ENCODE peak calls at places on chromosome 9, in eight cellular contexts. One of them, this sample, is unnamed.

GRCh38 chr9:2771661-2772060 is 54.4 kb downstream of the KCNV2 start:
- DNase-seq in anterior cingulate cortex: no peak
- DNase-seq in CD4-positive, CD25-positive, alpha-beta regulatory T cell: no peak
- DNase-seq in testis: no peak
- DNase-seq in ACHN: no peak
- DNase-seq in aorta: no peak
- DNase-seq in H4: no peak
- DNase-seq in HuH-7: no peak
- DNase-seq in this sample: no peak

GRCh38 chr9:8816361-8816760 is 1016.8 kb upstream of the DMAC1 start:
- DNase-seq in CD4-positive, CD25-positive, alpha-beta regulatory T cell: no peak
- DNase-seq in ACHN: no peak
- DNase-seq in H4: no peak
- DNase-seq in aorta: no peak
- DNase-seq in anterior cingulate cortex: no peak
- DNase-seq in testis: peak
- DNase-seq in HuH-7: no peak
- DNase-seq in this sample: no peak

GRCh38 chr9:109542922-109543321 is 44.8 kb upstream of the PTPN3 start:
- DNase-seq in anterior cingulate cortex: no peak
- DNase-seq in testis: no peak
- DNase-seq in aorta: no peak
- DNase-seq in H4: no peak
- DNase-seq in CD4-positive, CD25-positive, alpha-beta regulatory T cell: no peak
- DNase-seq in ACHN: no peak
- DNase-seq in HuH-7: no peak
- DNase-seq in this sample: no peak

GRCh38 chr9:22214021-22214420 is 204.9 kb upstream of the CDKN2B start:
- DNase-seq in ACHN: no peak
- DNase-seq in HuH-7: no peak
- DNase-seq in aorta: no peak
- DNase-seq in H4: no peak
- DNase-seq in CD4-positive, CD25-positive, alpha-beta regulatory T cell: no peak
- DNase-seq in testis: no peak
- DNase-seq in anterior cingulate cortex: no peak
- DNase-seq in this sample: no peak

GRCh38 chr9:89949116-89949515 is 344.3 kb downstream of the GADD45G start:
- DNase-seq in HuH-7: no peak
- DNase-seq in testis: no peak
- DNase-seq in anterior cingulate cortex: no peak
- DNase-seq in CD4-positive, CD25-positive, alpha-beta regulatory T cell: no peak
- DNase-seq in aorta: no peak
- DNase-seq in H4: no peak
- DNase-seq in ACHN: no peak
- DNase-seq in this sample: no peak

GRCh38 chr9:36665921-36666429 is 93.3 kb downstream of the MELK start:
- DNase-seq in H4: peak
- DNase-seq in testis: no peak
- DNase-seq in aorta: no peak
- DNase-seq in ACHN: no peak
- DNase-seq in anterior cingulate cortex: no peak
- DNase-seq in CD4-positive, CD25-positive, alpha-beta regulatory T cell: no peak
- DNase-seq in HuH-7: no peak
- DNase-seq in this sample: no peak

GRCh38 chr9:95330720-95331404 is 13.4 kb upstream of the FANCC start:
- DNase-seq in aorta: no peak
- DNase-seq in ACHN: no peak
- DNase-seq in HuH-7: no peak
- DNase-seq in testis: no peak
- DNase-seq in anterior cingulate cortex: no peak
- DNase-seq in H4: no peak
- DNase-seq in CD4-positive, CD25-positive, alpha-beta regulatory T cell: no peak
- DNase-seq in this sample: no peak

GRCh38 chr9:134637241-134637640 is 4.4 kb upstream of the COL5A1 start:
- DNase-seq in CD4-positive, CD25-positive, alpha-beta regulatory T cell: no peak
- DNase-seq in HuH-7: no peak
- DNase-seq in anterior cingulate cortex: no peak
- DNase-seq in testis: no peak
- DNase-seq in ACHN: no peak
- DNase-seq in aorta: peak
- DNase-seq in H4: no peak
- DNase-seq in this sample: no peak

GRCh38 chr9:96686638-96687335 is 31.7 kb upstream of the PRXL2C start:
- DNase-seq in HuH-7: no peak
- DNase-seq in ACHN: no peak
- DNase-seq in H4: no peak
- DNase-seq in testis: peak
- DNase-seq in CD4-positive, CD25-positive, alpha-beta regulatory T cell: peak
- DNase-seq in aorta: peak
- DNase-seq in anterior cingulate cortex: peak
- DNase-seq in this sample: no peak

GRCh38 chr9:102840356-102840755 is 154.8 kb upstream of the CYLC2 start:
- DNase-seq in CD4-positive, CD25-positive, alpha-beta regulatory T cell: no peak
- DNase-seq in aorta: no peak
- DNase-seq in HuH-7: no peak
- DNase-seq in testis: no peak
- DNase-seq in anterior cingulate cortex: no peak
- DNase-seq in ACHN: no peak
- DNase-seq in H4: no peak
- DNase-seq in this sample: no peak

GRCh38 chr9:131627846-131628820 is 82.8 kb downstream of the PRRT1B start:
- DNase-seq in anterior cingulate cortex: no peak
- DNase-seq in testis: peak
- DNase-seq in ACHN: no peak
- DNase-seq in CD4-positive, CD25-positive, alpha-beta regulatory T cell: peak
- DNase-seq in aorta: peak
- DNase-seq in H4: no peak
- DNase-seq in HuH-7: no peak
- DNase-seq in this sample: no peak

This sample was measured in Jurkat, Clone E6-1.